ENCODE peak calls at places on chromosomes 6 and 20, in ten cellular contexts. N, J, T, Z, P, D, C, X, W and V are unnamed samples.

GRCh38 chr6:112253505-112253841 is 894 bp downstream of the LAMA4 start:
- DNase-seq in T (no peak), Z (no peak), N (peak), W (no peak), P (no peak), C (no peak), X (peak), J (peak), D (no peak), V (peak)

GRCh38 chr6:31660998-31661866 is 654 bp upstream of the C6orf47 start:
- DNase-seq in P (no peak), C (no peak), X (no peak), N (no peak), J (no peak), D (no peak), T (peak), W (peak), Z (no peak), V (peak)

GRCh38 chr20:49381558-49382493 is 100.6 kb downstream of the KCNB1 start:
- DNase-seq in P (peak), N (peak), D (no peak), J (peak), Z (peak), T (peak), X (no peak), C (peak), W (peak), V (peak)

GRCh38 chr6:153043719-153044118 is 41.2 kb upstream of the MTRF1L start:
- DNase-seq in D (no peak), T (no peak), N (no peak), W (no peak), J (no peak), Z (no peak), X (no peak), C (no peak), P (peak), V (no peak)

GRCh38 chr20:38113401-38114325 is 51.4 kb downstream of the TGM2 start:
- DNase-seq in T (no peak), W (no peak), P (peak), X (peak), C (no peak), Z (no peak), J (no peak), D (peak), N (peak), V (peak)

GRCh38 chr6:72953901-72954494 is 271.3 kb downstream of the KHDC1L start:
- DNase-seq in C (no peak), J (no peak), N (no peak), X (no peak), P (no peak), D (no peak), T (peak), Z (peak), W (no peak), V (peak)

GRCh38 chr6:17115251-17116089 is 13.6 kb downstream of the STMND1 start:
- DNase-seq in D (no peak), P (peak), Z (peak), J (no peak), N (no peak), X (no peak), C (no peak), T (peak), W (peak), V (peak)

GRCh38 chr6:110814488-110815259 is 595 bp downstream of the CDK19 start:
- DNase-seq in T (peak), Z (peak), D (peak), C (peak), P (peak), N (peak), W (peak), X (peak), J (peak), V (peak)

GRCh38 chr6:144493035-144493910 is 208.1 kb downstream of the UTRN start:
- DNase-seq in T (peak), C (no peak), P (peak), X (no peak), D (no peak), N (no peak), Z (no peak), W (peak), J (no peak), V (peak)

GRCh38 chr20:14319704-14320103 is 17.7 kb downstream of the FLRT3 start:
- DNase-seq in N (no peak), C (no peak), P (no peak), W (no peak), X (no peak), Z (no peak), J (no peak), D (no peak), T (no peak), V (no peak)

GRCh38 chr6:44057238-44057930 is 69.9 kb downstream of the MRPL14 start:
- DNase-seq in J (no peak), T (peak), P (no peak), N (no peak), D (no peak), Z (no peak), C (no peak), X (no peak), W (peak), V (no peak)

GRCh38 chr6:352896-353470 is 38.6 kb upstream of the IRF4 start:
- DNase-seq in P (no peak), X (no peak), N (no peak), Z (no peak), W (no peak), D (no peak), J (no peak), C (no peak), T (no peak), V (no peak)

GRCh38 chr6:122798099-122798641 is 9.1 kb downstream of the SMPDL3A start:
- DNase-seq in W (peak), Z (peak), T (peak), P (peak), X (no peak), D (no peak), J (no peak), N (no peak), C (no peak), V (peak)

GRCh38 chr6:137823826-137824501 is 43.1 kb upstream of the TNFAIP3 start:
- DNase-seq in J (peak), T (peak), D (no peak), Z (peak), N (peak), P (peak), C (no peak), W (peak), X (peak), V (peak)

GRCh38 chr20:36543187-36544133 is 2.1 kb downstream of the MYL9 start:
- DNase-seq in W (peak), J (peak), X (no peak), P (peak), T (peak), Z (peak), N (peak), C (no peak), D (no peak), V (peak)

GRCh38 chr6:134477991-134478635 is 160.2 kb upstream of the SGK1 start:
- DNase-seq in N (no peak), W (peak), Z (peak), D (no peak), P (no peak), J (no peak), X (no peak), T (peak), C (no peak), V (peak)

GRCh38 chr6:144013486-144013909 is 5.4 kb upstream of the PLAGL1 start:
- DNase-seq in N (peak), X (peak), P (peak), W (peak), T (peak), C (peak), D (peak), J (peak), Z (peak), V (peak)

GRCh38 chr20:5491463-5491862 is 174.7 kb upstream of the PROKR2 start:
- DNase-seq in C (no peak), Z (no peak), P (peak), T (no peak), X (no peak), N (no peak), W (no peak), D (no peak), J (no peak), V (no peak)

DNA sequence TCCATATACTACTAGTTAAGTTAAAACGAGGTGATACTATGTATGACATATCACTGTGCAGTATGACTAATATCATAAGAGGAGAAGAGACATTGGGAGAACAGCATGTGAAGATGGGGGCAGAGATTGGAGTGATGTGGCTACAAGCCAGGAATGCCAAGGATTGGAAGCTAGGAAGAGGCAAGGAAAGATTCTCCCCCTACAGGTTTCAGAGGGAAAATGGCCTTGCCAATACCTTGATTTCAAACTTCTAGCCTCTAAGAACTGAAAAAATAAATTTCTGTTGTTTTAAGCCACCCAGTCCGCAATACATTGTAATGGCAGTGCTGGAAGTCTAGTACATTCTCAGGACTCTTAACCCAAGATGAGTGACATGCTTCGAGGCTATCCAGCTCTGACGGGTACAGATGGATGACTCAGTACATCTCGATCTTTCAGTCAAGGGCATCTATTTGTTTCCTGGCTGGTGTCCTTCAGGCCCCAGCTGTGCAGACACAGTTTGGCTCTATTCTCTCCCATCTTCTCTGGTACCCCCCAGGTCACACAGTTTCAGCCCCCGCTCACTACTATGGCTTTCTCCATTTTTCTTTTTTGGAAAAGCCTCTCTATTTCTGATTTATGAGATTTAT is 55.5 kb upstream of the THEMIS start:
- DNase-seq in C (no peak), J (no peak), X (peak), T (no peak), W (no peak), D (no peak), Z (no peak), N (no peak), P (no peak), V (no peak)
- TF ChIP-seq CTCF in C (no peak), J (no peak), X (peak), T (peak), W (peak), D (no peak), Z (peak), N (no peak), P (no peak), V (peak)

GRCh38 chr20:10448270-10449156 is 13.4 kb downstream of the SLX4IP start:
- DNase-seq in D (no peak), N (no peak), J (no peak), C (no peak), X (peak), P (no peak), W (peak), T (peak), Z (no peak), V (peak)

GRCh38 chr20:10445758-10446157 is 10.7 kb downstream of the SLX4IP start:
- DNase-seq in C (no peak), D (no peak), W (no peak), T (no peak), P (no peak), N (no peak), X (no peak), J (no peak), Z (no peak), V (no peak)

GRCh38 chr20:10449270-10449669 is 14.2 kb downstream of the SLX4IP start:
- DNase-seq in D (no peak), P (no peak), W (no peak), Z (no peak), N (no peak), C (no peak), J (no peak), X (no peak), T (no peak), V (no peak)

GRCh38 chr20:10443936-10444335 is 8.8 kb downstream of the SLX4IP start:
- DNase-seq in D (no peak), Z (no peak), T (no peak), J (no peak), P (no peak), N (no peak), X (no peak), W (no peak), C (no peak), V (no peak)

GRCh38 chr20:10447028-10447427 is 11.9 kb downstream of the SLX4IP start:
- DNase-seq in Z (peak), C (no peak), T (peak), N (no peak), X (no peak), P (no peak), D (no peak), W (peak), J (no peak), V (peak)
- TF ChIP-seq CTCF in Z (no peak), C (no peak), T (no peak), N (no peak), X (no peak), P (no peak), D (no peak), W (peak), J (no peak), V (peak)

GRCh38 chr6:25972128-25972527 is 9.5 kb downstream of the TRIM38 start:
- DNase-seq in W (no peak), D (no peak), Z (no peak), N (no peak), X (no peak), C (no peak), T (no peak), P (no peak), J (no peak), V (no peak)
- TF ChIP-seq CTCF in W (no peak), D (no peak), Z (no peak), N (no peak), X (no peak), C (no peak), T (no peak), P (no peak), J (no peak), V (no peak)

GRCh38 chr20:2093200-2093781 is 8.3 kb upstream of the STK35 start:
- DNase-seq in N (no peak), T (no peak), W (no peak), X (peak), P (no peak), D (peak), Z (no peak), J (no peak), C (no peak), V (no peak)
- TF ChIP-seq CTCF in N (peak), T (peak), W (peak), X (peak), P (peak), D (peak), Z (peak), J (no peak), C (peak), V (peak)